ENCODE peak calls at places on chromosomes 12 and 14, in eight cellular contexts. W is psoas muscle, P is dorsolateral prefrontal cortex, F is fibroblast of lung, E is brain microvascular endothelial cell, Y is right lobe of liver, R is WERI-Rb-1, H is AG04450. B is an unnamed sample.

GRCh38 chr12:57019983-57020719 is 3.8 kb upstream of the TAC3 start:
- DNase-seq in W (no peak), P (no peak), F (no peak), E (no peak), Y (no peak), R (no peak), H (no peak), B (no peak)

GRCh38 chr14:81509838-81510452 is 23.7 kb downstream of the SEL1L start:
- DNase-seq in W (no peak), P (no peak), F (no peak), E (no peak), Y (no peak), R (no peak), H (no peak), B (no peak)

GRCh38 chr14:69650948-69651369 is 39.6 kb downstream of the SUSD6 start:
- DNase-seq in W (no peak), P (no peak), F (no peak), E (no peak), Y (no peak), R (no peak), H (no peak), B (no peak)

GRCh38 chr12:44835641-44836379 is 40.3 kb downstream of the NELL2 start:
- DNase-seq in W (no peak), P (no peak), F (no peak), E (no peak), Y (no peak), R (no peak), H (no peak), B (no peak)

GRCh38 chr14:65462411-65462810 is 49.9 kb downstream of the FUT8 start:
- DNase-seq in W (no peak), P (no peak), F (peak), E (peak), Y (no peak), R (no peak), H (peak), B (no peak)

GRCh38 chr12:15886372-15887042 is 4.3 kb downstream of the STRAP start:
- DNase-seq in W (no peak), P (no peak), F (no peak), E (no peak), Y (no peak), R (no peak), H (no peak), B (no peak)

GRCh38 chr12:102540856-102541385 is 60.6 kb upstream of the IGF1 start:
- DNase-seq in W (no peak), P (no peak), F (no peak), E (no peak), Y (no peak), R (no peak), H (no peak), B (no peak)

GRCh38 chr12:85644508-85644907 is 191.7 kb downstream of the RASSF9 start:
- DNase-seq in W (no peak), P (no peak), F (no peak), E (no peak), Y (no peak), R (no peak), H (no peak), B (no peak)

GRCh38 chr14:28875937-28876910 is 109.6 kb downstream of the FOXG1 start:
- DNase-seq in W (no peak), P (no peak), F (no peak), E (no peak), Y (no peak), R (peak), H (no peak), B (no peak)

GRCh38 chr14:33323979-33324378 is 385.3 kb downstream of the NPAS3 start:
- DNase-seq in W (no peak), P (no peak), F (no peak), E (no peak), Y (no peak), R (peak), H (no peak), B (no peak)
- H3K27ac ChIP-seq in W (no peak), P (no peak), F (no peak), E (no peak), Y (no peak), R (peak), H (no peak), B (no peak)

GRCh38 chr14:55129086-55129427 is at the start of gene LGALS3:
- DNase-seq in W (peak), P (no peak), F (peak), E (no peak), Y (peak), R (peak), H (no peak), B (peak)

GRCh38 chr14:55126089-55126488 is 3.0 kb upstream of the LGALS3 start:
- DNase-seq in W (no peak), P (no peak), F (no peak), E (no peak), Y (no peak), R (no peak), H (no peak), B (no peak)

GRCh38 chr14:55126932-55127490 is 2.0 kb upstream of the LGALS3 start:
- DNase-seq in W (no peak), P (no peak), F (no peak), E (no peak), Y (no peak), R (no peak), H (no peak), B (no peak)

GRCh38 chr14:55128386-55129085 is 516 bp upstream of the LGALS3 start:
- DNase-seq in W (no peak), P (no peak), F (no peak), E (no peak), Y (no peak), R (no peak), H (no peak), B (no peak)

DNA sequence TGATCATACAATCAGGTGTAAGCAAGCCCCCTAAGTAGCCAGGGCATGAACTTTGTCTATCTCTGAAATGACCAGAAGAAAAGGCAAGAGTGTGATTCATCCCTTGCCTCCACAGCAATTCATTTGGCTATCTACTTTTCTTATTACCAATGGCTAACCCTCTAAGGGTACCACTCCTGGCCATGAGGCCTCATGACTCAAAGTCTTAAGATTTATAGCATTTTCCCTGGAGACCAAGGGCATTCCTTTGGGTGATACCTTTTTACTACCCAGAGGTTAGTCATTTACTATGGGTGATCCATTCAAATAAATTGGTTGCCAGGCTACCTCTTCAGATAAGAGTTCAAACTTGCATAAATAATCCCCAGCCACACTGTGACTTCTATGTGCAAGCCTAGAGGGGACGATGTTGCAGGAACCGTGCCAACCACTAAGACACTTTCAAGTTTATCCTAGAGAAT is 1.5 kb upstream of the LGALS3 start:
- DNase-seq in W (no peak), P (no peak), F (no peak), E (peak), Y (no peak), R (no peak), H (no peak), B (no peak)
- H3K27ac ChIP-seq in W (no peak), P (no peak), F (no peak), E (no peak), Y (no peak), R (no peak), H (no peak), B (no peak)

DNA sequence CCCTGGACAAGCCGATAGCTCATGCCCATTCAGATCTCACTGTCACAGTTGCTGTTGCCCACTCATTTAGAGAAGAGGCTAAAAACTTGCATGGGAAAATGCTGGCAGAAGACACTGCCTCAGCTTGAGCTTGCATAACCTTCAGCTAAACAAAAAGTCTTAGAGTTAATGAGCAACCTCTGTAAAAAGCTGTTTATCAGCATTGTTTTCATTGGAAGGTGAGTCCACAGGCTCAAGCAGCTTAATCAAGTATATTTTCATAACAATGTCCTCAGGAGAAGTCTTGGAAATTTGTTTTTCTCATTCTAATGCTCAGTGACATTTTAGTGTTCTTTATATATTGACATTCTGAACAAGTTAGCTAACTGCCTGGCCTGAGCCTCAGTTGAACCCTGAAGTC is 872.9 kb downstream of the TMTC2 start:
- DNase-seq in W (no peak), P (no peak), F (no peak), E (no peak), Y (no peak), R (no peak), H (no peak), B (no peak)
- H3K27ac ChIP-seq in W (no peak), P (no peak), F (no peak), E (no peak), Y (no peak), R (no peak), H (no peak), B (no peak)

GRCh38 chr12:12212769-12213168 is 54.1 kb downstream of the LRP6 start:
- DNase-seq in W (no peak), P (no peak), F (no peak), E (no peak), Y (no peak), R (no peak), H (no peak), B (no peak)

GRCh38 chr12:12217018-12217359 is 49.9 kb downstream of the LRP6 start:
- DNase-seq in W (no peak), P (no peak), F (no peak), E (no peak), Y (no peak), R (no peak), H (no peak), B (no peak)

GRCh38 chr12:12216349-12217017 is 50.4 kb downstream of the LRP6 start:
- DNase-seq in W (no peak), P (no peak), F (no peak), E (no peak), Y (no peak), R (no peak), H (no peak), B (no peak)

GRCh38 chr12:12214201-12214600 is 52.6 kb downstream of the LRP6 start:
- DNase-seq in W (no peak), P (no peak), F (no peak), E (no peak), Y (no peak), R (no peak), H (no peak), B (no peak)

DNA sequence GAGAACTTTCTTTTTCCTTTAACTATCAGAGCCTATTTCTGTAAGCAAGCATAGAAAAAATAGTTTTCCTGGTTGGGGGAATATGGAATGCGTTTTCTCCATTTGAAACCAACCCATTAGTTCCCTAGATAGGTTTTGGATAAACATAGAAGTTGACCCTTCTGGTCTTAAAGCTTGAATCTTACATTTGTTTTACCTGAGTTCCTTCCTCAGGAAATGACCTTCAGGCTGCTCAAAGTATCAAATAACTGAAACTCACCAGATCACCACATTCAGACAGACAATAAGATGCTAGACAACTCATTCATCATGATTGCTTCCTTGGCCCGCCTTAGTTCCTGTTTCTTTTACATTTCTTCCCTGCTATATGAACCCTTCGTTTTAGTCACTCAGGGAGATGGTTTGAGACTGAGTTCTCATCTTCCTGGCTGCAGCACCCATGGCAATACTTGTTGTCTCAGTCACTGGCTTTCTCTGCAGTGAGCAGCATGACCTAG is 52.2 kb downstream of the LRP6 start:
- DNase-seq in W (no peak), P (no peak), F (peak), E (peak), Y (no peak), R (no peak), H (no peak), B (no peak)
- H3K27ac ChIP-seq in W (no peak), P (no peak), F (no peak), E (peak), Y (no peak), R (no peak), H (no peak), B (no peak)

GRCh38 chr12:26119391-26119981 is 5.4 kb downstream of the BHLHE41 start:
- DNase-seq in W (no peak), P (no peak), F (peak), E (peak), Y (no peak), R (peak), H (no peak), B (peak)
- H3K27ac ChIP-seq in W (peak), P (peak), F (no peak), E (no peak), Y (no peak), R (no peak), H (no peak), B (peak)

GRCh38 chr12:68477256-68477655 is 133.4 kb upstream of the RAP1B start:
- DNase-seq in W (no peak), P (no peak), F (no peak), E (no peak), Y (no peak), R (no peak), H (no peak), B (no peak)

GRCh38 chr12:68479261-68479581 is 131.5 kb upstream of the RAP1B start:
- DNase-seq in W (no peak), P (no peak), F (peak), E (no peak), Y (no peak), R (no peak), H (peak), B (no peak)

GRCh38 chr12:68477906-68478305 is 132.8 kb upstream of the RAP1B start:
- DNase-seq in W (no peak), P (no peak), F (no peak), E (no peak), Y (no peak), R (no peak), H (no peak), B (no peak)

GRCh38 chr12:68479832-68480291 is 130.8 kb upstream of the RAP1B start:
- DNase-seq in W (no peak), P (no peak), F (no peak), E (no peak), Y (no peak), R (no peak), H (no peak), B (no peak)

GRCh38 chr12:68478516-68479260 is 132.0 kb upstream of the RAP1B start:
- DNase-seq in W (no peak), P (no peak), F (no peak), E (no peak), Y (no peak), R (no peak), H (no peak), B (no peak)
- H3K27ac ChIP-seq in W (no peak), P (no peak), F (no peak), E (no peak), Y (no peak), R (no peak), H (peak), B (no peak)

DNA sequence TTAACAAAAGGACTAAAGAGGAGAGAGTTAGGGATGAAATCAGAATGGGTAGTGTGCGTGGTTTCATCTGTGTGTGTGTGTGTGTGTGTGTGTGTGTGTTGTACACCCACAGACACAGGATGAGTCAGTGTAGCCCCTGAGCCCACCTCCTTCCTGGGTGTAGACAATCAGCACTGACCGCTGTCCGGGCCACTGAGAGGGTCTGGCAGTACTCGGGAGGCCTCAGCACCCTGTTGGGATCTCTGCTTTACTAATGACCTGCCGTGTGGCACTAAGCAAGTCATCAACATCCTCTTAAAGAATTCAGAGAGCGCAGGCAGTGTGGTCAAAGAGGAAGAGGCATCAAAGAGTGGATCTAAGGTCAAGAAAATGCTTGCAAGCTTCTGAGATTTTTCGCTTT is 112.6 kb downstream of the PRMT8 start:
- DNase-seq in W (no peak), P (no peak), F (no peak), E (no peak), Y (no peak), R (no peak), H (no peak), B (no peak)
- H3K27ac ChIP-seq in W (no peak), P (no peak), F (no peak), E (no peak), Y (no peak), R (no peak), H (no peak), B (no peak)

GRCh38 chr12:93061414-93062099 is 132.5 kb upstream of the EEA1 start:
- DNase-seq in W (peak), P (peak), F (no peak), E (no peak), Y (no peak), R (no peak), H (no peak), B (peak)
- H3K27ac ChIP-seq in W (no peak), P (peak), F (no peak), E (no peak), Y (no peak), R (no peak), H (no peak), B (no peak)

GRCh38 chr12:118611295-118611694 is 234.9 kb downstream of the SUDS3 start:
- DNase-seq in W (no peak), P (no peak), F (no peak), E (no peak), Y (no peak), R (no peak), H (no peak), B (peak)
- H3K27ac ChIP-seq in W (no peak), P (no peak), F (no peak), E (no peak), Y (no peak), R (no peak), H (no peak), B (no peak)

GRCh38 chr12:124558298-124558697 is 9.1 kb downstream of the NCOR2 start:
- DNase-seq in W (no peak), P (no peak), F (no peak), E (no peak), Y (no peak), R (no peak), H (no peak), B (no peak)

GRCh38 chr12:124556896-124557501 is 10.4 kb downstream of the NCOR2 start:
- DNase-seq in W (no peak), P (peak), F (peak), E (no peak), Y (no peak), R (no peak), H (no peak), B (peak)

GRCh38 chr12:124556067-124556466 is 11.3 kb downstream of the NCOR2 start:
- DNase-seq in W (no peak), P (no peak), F (no peak), E (no peak), Y (no peak), R (no peak), H (no peak), B (no peak)

GRCh38 chr12:124559182-124560017 is 8.0 kb downstream of the NCOR2 start:
- DNase-seq in W (no peak), P (no peak), F (no peak), E (no peak), Y (no peak), R (no peak), H (no peak), B (no peak)

DNA sequence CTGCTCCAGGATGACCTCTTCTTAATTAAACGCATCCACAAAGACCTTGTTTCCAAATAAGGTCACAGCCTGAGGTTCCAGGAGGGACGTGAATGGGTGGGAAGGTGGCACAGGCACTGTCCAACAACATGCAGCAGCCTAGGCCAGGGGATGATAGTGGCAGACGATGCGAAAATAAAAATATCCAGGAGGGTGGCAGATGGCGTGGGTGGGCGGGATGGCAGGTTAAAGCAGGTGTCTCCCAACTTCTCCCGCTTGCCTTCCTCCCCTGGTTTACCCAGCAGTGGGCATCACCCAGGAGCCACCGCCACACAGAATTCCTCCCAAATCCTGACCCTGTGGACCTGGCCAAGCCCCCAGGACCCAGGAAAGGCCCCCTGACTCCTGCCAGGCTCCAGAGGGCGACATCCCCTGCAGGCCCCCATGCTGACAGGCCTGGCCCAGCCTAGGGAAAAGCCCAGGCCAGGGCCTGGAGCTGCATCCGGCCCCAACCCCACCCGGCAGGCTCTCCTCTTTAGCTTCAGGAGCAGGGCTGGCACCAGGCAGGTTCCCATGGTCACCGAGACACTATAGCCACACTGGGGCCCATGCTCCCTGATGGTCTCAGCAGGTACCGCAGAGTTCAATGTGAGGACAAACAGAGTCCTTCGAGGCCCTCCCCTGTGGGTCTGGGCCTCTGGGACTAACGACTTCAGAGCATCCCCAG is 9.7 kb downstream of the NCOR2 start:
- DNase-seq in W (no peak), P (no peak), F (no peak), E (no peak), Y (no peak), R (peak), H (no peak), B (no peak)
- H3K27ac ChIP-seq in W (no peak), P (peak), F (no peak), E (no peak), Y (no peak), R (peak), H (no peak), B (peak)